ENCODE peak calls at places on chromosomes 3 and 15, in ten cellular contexts. U, V, H, Z, T, C, K, R, B and A are unnamed samples.

GRCh38 chr15:71128939-71129562 is 13.8 kb downstream of the THSD4 start:
- DNase-seq in U (no peak), V (no peak), H (no peak), Z (no peak), T (no peak), C (peak), K (no peak), R (no peak), B (no peak), A (no peak)

GRCh38 chr3:177816667-177817208 is 619.5 kb upstream of the TBL1XR1 start:
- DNase-seq in U (peak), V (peak), H (no peak), Z (no peak), T (no peak), C (peak), K (no peak), R (no peak), B (no peak), A (peak)

GRCh38 chr15:99106417-99107220 is 1.7 kb downstream of the SYNM start:
- DNase-seq in U (no peak), V (no peak), H (no peak), Z (peak), T (no peak), C (peak), K (no peak), R (no peak), B (no peak), A (no peak)

GRCh38 chr3:43641306-43642114 is 19.7 kb upstream of the ANO10 start:
- DNase-seq in U (no peak), V (no peak), H (no peak), Z (no peak), T (no peak), C (peak), K (no peak), R (no peak), B (no peak), A (no peak)

GRCh38 chr15:90154861-90155626 is 46.1 kb upstream of the SEMA4B start:
- DNase-seq in U (peak), V (peak), H (no peak), Z (no peak), T (peak), C (peak), K (peak), R (no peak), B (no peak), A (peak)

GRCh38 chr3:16809482-16809881 is 75.3 kb upstream of the PLCL2 start:
- DNase-seq in U (no peak), V (no peak), H (no peak), Z (no peak), T (no peak), C (no peak), K (no peak), R (no peak), B (no peak), A (no peak)

GRCh38 chr3:43217633-43218032 is 68.7 kb upstream of the SNRK start:
- DNase-seq in U (no peak), V (no peak), H (no peak), Z (no peak), T (no peak), C (peak), K (no peak), R (no peak), B (no peak), A (no peak)

GRCh38 chr3:137992592-137992991 is 17.4 kb upstream of the CLDN18 start:
- DNase-seq in U (no peak), V (no peak), H (no peak), Z (no peak), T (no peak), C (peak), K (no peak), R (no peak), B (no peak), A (no peak)

GRCh38 chr3:184384342-184384741 is 4.5 kb downstream of the CHRD start:
- DNase-seq in U (no peak), V (no peak), H (no peak), Z (no peak), T (no peak), C (no peak), K (no peak), R (no peak), B (no peak), A (no peak)

GRCh38 chr3:190514163-190515153 is 573 bp downstream of the IL1RAP start:
- DNase-seq in U (peak), V (no peak), H (peak), Z (peak), T (peak), C (peak), K (no peak), R (peak), B (peak), A (peak)

GRCh38 chr3:58613236-58614132 is 36.3 kb upstream of the FAM107A start:
- DNase-seq in U (no peak), V (no peak), H (no peak), Z (no peak), T (peak), C (no peak), K (no peak), R (no peak), B (no peak), A (no peak)

GRCh38 chr3:143358155-143358792 is 238.7 kb downstream of the CHST2 start:
- DNase-seq in U (no peak), V (no peak), H (no peak), Z (no peak), T (no peak), C (no peak), K (no peak), R (no peak), B (no peak), A (no peak)

GRCh38 chr3:5494913-5495519 is 307.5 kb downstream of the EDEM1 start:
- DNase-seq in U (no peak), V (no peak), H (no peak), Z (no peak), T (no peak), C (no peak), K (no peak), R (no peak), B (no peak), A (no peak)

GRCh38 chr3:123297627-123297899 is 95.8 kb downstream of the SEC22A start:
- DNase-seq in U (no peak), V (no peak), H (no peak), Z (no peak), T (no peak), C (no peak), K (no peak), R (no peak), B (no peak), A (peak)